ENCODE peak calls at places on chromosomes 16 and 17, in seven cellular contexts. X, A, C, Y, J, I and M are unnamed samples.

GRCh38 chr17:43952351-43952723 is 1.4 kb downstream of the PYY start:
- DNase-seq in X (no peak), A (no peak), C (no peak), Y (no peak), J (no peak), I (no peak), M (no peak)

GRCh38 chr16:69381231-69381630 is 4.6 kb downstream of the TERF2 start:
- DNase-seq in X (no peak), A (no peak), C (no peak), Y (no peak), J (no peak), I (no peak), M (no peak)

GRCh38 chr17:66580601-66581385 is 254.1 kb upstream of the CACNG5 start:
- DNase-seq in X (peak), A (no peak), C (no peak), Y (peak), J (no peak), I (no peak), M (no peak)

GRCh38 chr17:46818929-46819859 is 702 bp upstream of the WNT3 start:
- DNase-seq in X (peak), A (peak), C (no peak), Y (peak), J (no peak), I (no peak), M (no peak)

GRCh38 chr17:8397636-8398035 is at the start of gene RNF222:
- DNase-seq in X (no peak), A (no peak), C (no peak), Y (no peak), J (no peak), I (no peak), M (peak)

GRCh38 chr16:68257906-68258800 is 6.2 kb upstream of the SLC7A6 start:
- DNase-seq in X (no peak), A (no peak), C (no peak), Y (no peak), J (peak), I (no peak), M (peak)

GRCh38 chr17:20988001-20988641 is 54.7 kb downstream of the USP22 start:
- DNase-seq in X (no peak), A (no peak), C (no peak), Y (no peak), J (no peak), I (no peak), M (no peak)

GRCh38 chr16:47310792-47311211 is 150.1 kb downstream of the ITFG1 start:
- DNase-seq in X (no peak), A (no peak), C (no peak), Y (no peak), J (no peak), I (peak), M (no peak)

GRCh38 chr17:35984140-35984539 is 2.4 kb downstream of the CCL14 start:
- DNase-seq in X (no peak), A (no peak), C (no peak), Y (no peak), J (no peak), I (no peak), M (no peak)

GRCh38 chr17:35991075-35991474 is 4.5 kb upstream of the CCL14 start:
- DNase-seq in X (no peak), A (no peak), C (no peak), Y (no peak), J (peak), I (no peak), M (no peak)

GRCh38 chr17:35988164-35988563 is 1.6 kb upstream of the CCL14 start:
- DNase-seq in X (no peak), A (no peak), C (no peak), Y (no peak), J (no peak), I (no peak), M (no peak)

GRCh38 chr17:35982409-35983191 is 1.3 kb upstream of the CCL16 start:
- DNase-seq in X (no peak), A (no peak), C (no peak), Y (no peak), J (no peak), I (no peak), M (no peak)

DNA sequence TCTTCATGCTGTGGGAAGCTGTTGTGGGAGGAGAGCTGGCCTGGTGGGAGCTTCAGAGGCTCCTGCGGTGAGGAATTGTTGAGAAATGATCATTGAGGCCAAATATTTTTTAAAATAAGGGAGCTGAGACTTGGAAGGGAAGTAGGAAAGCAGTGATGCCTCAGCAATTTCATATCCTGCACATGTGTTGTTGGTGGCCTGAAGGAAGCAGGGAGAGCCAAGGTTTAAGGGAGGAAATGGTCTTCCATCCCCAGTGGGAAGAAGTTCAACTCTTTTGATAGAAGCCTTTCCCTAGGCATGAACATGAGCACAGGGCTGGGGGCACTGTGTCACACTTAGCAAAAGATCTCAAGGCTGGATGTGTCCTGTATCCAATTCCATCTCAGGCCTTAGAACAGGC is at the start of gene CCL14:
- DNase-seq in X (no peak), A (no peak), C (no peak), Y (no peak), J (no peak), I (no peak), M (no peak)
- TF ChIP-seq JUND in X (no peak), A (no peak), C (no peak), Y (no peak), J (no peak), I (no peak), M (no peak)

GRCh38 chr16:17777461-17777863 is 306.7 kb upstream of the XYLT1 start:
- DNase-seq in X (no peak), A (no peak), C (no peak), Y (no peak), J (peak), I (no peak), M (no peak)

GRCh38 chr16:17776888-17777287 is 306.1 kb upstream of the XYLT1 start:
- DNase-seq in X (no peak), A (no peak), C (no peak), Y (no peak), J (no peak), I (no peak), M (no peak)

GRCh38 chr16:17776465-17776864 is 305.7 kb upstream of the XYLT1 start:
- DNase-seq in X (no peak), A (no peak), C (no peak), Y (no peak), J (no peak), I (no peak), M (no peak)

GRCh38 chr16:17773698-17774101 is 302.9 kb upstream of the XYLT1 start:
- DNase-seq in X (peak), A (no peak), C (no peak), Y (no peak), J (no peak), I (no peak), M (no peak)

GRCh38 chr16:17775061-17775460 is 304.3 kb upstream of the XYLT1 start:
- DNase-seq in X (no peak), A (no peak), C (no peak), Y (no peak), J (no peak), I (no peak), M (no peak)
- TF ChIP-seq JUND in X (no peak), A (no peak), C (no peak), Y (no peak), J (no peak), I (no peak), M (no peak)

DNA sequence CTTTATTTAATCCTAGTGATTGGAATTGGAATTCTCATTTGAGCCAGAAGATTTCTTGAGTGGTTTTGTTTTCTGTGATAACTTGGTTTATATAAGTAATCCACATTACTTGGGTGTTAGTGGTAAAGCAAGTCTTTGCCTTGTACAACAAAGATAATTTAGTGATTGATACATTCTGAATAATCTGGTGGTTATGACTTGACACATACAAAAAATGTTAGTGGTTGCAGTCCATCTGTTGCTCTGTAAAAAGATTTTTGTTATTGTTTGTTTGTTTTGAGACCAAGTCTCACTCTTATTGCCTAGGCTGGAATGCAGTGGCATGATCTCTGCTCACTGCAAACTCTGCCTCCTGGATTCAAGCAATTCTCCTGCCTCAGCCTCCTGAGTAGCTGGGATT is 13.2 kb downstream of the OMG start:
- DNase-seq in X (no peak), A (no peak), C (no peak), Y (no peak), J (no peak), I (no peak), M (no peak)
- TF ChIP-seq JUND in X (no peak), A (no peak), C (no peak), Y (no peak), J (no peak), I (no peak), M (no peak)

DNA sequence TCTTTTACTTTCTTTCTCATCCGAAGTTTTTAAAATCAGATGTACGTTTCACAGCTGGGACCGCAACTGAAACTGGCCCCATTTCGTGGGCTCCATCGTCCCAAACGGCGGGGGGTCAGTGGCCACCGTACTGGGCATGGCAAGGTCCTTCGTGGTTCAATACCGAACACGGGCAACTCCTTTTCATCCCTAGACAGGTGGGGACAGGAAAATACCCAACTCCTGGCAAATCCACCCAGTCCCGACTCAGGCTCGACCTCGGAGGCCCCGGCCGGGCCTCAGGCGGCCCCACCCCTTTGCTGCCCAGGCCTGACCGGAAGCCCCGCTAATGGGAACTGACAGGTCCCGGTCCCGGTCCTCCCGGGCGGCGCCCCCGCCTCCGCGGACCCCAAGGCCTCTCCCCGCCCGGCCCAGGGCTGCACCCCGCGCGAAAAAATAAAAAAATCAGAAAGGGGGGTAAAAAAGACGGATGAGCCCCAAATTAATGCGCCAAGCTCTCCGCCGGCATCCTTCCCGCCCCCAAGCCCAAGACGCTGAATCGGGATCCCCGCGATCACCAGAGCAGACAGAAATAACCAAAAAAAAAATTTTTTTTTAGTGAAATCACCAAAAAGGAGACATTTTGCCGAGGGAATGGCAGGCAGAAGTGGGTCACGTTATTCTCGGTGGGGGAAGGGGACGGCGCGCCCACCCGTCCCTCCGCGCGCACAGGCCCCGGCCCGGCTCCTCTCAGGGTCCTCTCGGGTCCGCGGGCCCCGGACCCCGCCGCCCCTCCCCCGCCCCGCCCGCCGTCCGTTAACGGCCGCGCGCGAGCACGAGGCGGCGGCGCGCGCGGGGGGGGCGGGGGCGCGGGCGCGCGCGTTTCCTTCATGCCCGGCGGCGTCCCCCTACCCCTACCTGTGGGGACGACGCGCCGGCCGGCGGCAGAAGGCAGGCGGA is 562 bp downstream of the ZC3H7A start:
- DNase-seq in X (peak), A (peak), C (no peak), Y (peak), J (peak), I (no peak), M (no peak)
- TF ChIP-seq JUND in X (no peak), A (no peak), C (no peak), Y (no peak), J (no peak), I (no peak), M (no peak)